ENCODE peak calls at places on chromosomes 11 and 22, in four cellular contexts. D, J, A and L are unnamed samples.
A peak's percentile ranks its signal among the peaks of the same experiment; 100 is the strongest.

GRCh38 chr11:92854952-92855351 is 114.5 kb upstream of the MTNR1B start:
- DNase-seq in D (peak; percentile 14), J (no peak), A (no peak), L (no peak)

GRCh38 chr22:49692499-49693225 is 135.0 kb downstream of the BRD1 start:
- DNase-seq in D (no peak), J (no peak), A (no peak), L (no peak)

GRCh38 chr11:10426475-10426874 is 28.6 kb upstream of the AMPD3 start:
- DNase-seq in D (peak; percentile 13), J (peak; percentile 48), A (no peak), L (no peak)

GRCh38 chr22:29315286-29316195 is at the start of gene RASL10A:
- DNase-seq in D (no peak), J (no peak), A (no peak), L (no peak)

GRCh38 chr22:46968359-46968740 is 205.9 kb downstream of the TBC1D22A start:
- DNase-seq in D (no peak), J (no peak), A (no peak), L (no peak)

GRCh38 chr11:110951041-110951440 is 238.8 kb upstream of the ARHGAP20 start:
- DNase-seq in D (no peak), J (no peak), A (no peak), L (no peak)

GRCh38 chr11:70381872-70382842 is 16.2 kb upstream of the CTTN start:
- DNase-seq in D (peak; percentile 87), J (peak; percentile 95), A (no peak), L (no peak)

GRCh38 chr22:27110985-27111451 is 453.6 kb downstream of the MIAT start:
- DNase-seq in D (peak; percentile 96), J (peak; percentile 71), A (no peak), L (no peak)

GRCh38 chr22:43133401-43133800 is 9.8 kb downstream of the MCAT start:
- DNase-seq in D (no peak), J (no peak), A (no peak), L (no peak)

GRCh38 chr22:32698926-32699619 is 102.4 kb upstream of the TIMP3 start:
- DNase-seq in D (no peak), J (no peak), A (no peak), L (no peak)

GRCh38 chr22:23058481-23059336 is 11.6 kb upstream of the GNAZ start:
- DNase-seq in D (no peak), J (no peak), A (no peak), L (no peak)

GRCh38 chr22:36238348-36239149 is 778 bp downstream of the APOL2 start:
- DNase-seq in D (no peak), J (no peak), A (no peak), L (no peak)

GRCh38 chr22:22556995-22557925 is 1.8 kb downstream of the PRAME start:
- DNase-seq in D (no peak), J (no peak), A (no peak), L (no peak)

DNA sequence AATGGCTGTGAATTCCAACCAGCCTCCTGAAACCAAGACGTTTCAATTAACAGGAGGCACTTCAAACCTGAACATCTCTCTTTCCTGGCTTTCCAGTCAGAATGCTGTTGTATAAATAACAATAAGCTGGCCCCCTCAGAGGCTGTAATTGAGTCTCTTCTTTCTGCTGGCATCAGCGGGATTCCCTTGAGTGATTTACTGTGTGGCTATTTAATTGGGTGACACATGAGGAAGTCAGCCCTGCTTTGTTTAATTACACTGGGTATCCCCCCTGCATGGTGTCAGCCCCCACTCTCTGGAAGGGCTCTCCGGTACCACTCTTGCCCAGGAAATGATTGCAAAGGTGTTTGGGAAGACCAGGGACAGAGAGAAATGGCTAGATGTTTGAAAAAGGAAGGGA is 101.6 kb downstream of the NTM start:
- DNase-seq in D (no peak), J (no peak), A (no peak), L (no peak)
- H3K27ac ChIP-seq in D (no peak overlapping the region), J (no peak overlapping the region), A (no peak overlapping the region), L (no peak overlapping the region)

DNA sequence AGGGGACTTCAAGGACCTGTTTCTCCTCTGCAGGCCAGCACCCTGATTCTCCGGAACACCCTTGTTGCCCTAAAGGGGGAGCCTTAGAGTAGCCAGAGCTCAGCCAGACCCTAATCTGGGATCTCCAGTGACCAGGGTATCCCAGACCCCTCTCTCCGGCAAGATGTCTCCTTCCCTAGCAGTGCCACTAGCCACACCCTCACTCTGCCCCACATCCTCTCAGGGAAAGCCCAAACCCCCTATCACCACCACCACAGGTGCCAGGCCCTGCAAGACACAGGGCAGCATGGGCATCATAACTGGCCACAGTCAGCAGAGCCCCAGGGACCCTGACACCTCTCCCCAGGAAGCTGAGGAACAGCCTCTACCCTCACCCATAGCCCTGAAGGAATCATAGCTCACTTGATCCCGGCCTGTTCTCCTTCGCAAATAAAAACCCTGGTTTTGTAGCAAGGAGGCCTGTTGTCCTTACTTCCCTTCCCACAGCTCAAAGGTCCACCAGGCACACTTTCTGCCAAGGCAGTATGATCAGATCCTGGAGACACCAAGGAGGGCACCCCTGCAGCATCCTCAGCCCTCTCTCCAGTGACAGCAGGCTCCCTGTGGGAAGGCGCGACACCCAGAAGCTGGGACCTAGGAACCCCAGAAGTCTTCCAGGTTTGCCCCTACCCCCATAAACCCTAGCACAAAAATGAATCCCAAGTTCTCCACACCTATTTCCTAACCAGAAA is 4.6 kb downstream of the CFL1 start:
- DNase-seq in D (no peak), J (no peak), A (no peak), L (no peak)
- H3K36me3 ChIP-seq in D (peaks cover 52% of the 10 kb centered on the region), J (peaks cover 59% of the 10 kb centered on the region), A (peaks cover 46% of the 10 kb centered on the region), L (peaks cover 57% of the 10 kb centered on the region)

GRCh38 chr11:106186630-106187029 is 109.2 kb downstream of the AASDHPPT start:
- DNase-seq in D (no peak), J (no peak), A (no peak), L (no peak)

DNA sequence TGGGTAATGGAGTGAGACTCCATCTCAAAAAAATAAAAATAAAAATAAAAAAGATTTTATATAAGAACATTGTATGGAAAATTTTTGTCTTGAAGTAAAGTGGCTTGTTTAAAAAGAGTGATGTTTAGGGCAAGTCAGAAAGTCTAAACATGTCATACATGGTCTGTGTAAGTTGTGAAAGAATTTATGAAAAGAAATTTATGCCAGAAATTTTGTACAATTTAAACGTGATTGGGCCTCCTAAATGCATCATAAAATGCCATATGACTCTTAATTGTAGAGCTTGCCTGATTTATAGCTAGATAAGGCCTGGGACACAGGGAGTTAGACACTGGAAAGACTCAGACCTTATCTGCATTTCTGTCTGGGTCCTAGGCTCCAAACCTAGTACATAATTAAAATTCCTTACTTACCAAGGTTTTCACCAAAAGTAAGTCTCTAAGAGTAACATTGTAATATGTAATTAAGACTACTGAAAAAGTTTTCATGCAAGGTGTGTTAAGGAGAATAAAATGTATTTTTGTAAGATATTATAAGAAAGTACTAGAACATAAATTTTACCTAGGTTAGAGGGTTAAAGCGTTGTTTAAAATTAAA is 110.5 kb downstream of the AASDHPPT start:
- DNase-seq in D (no peak), J (no peak), A (no peak), L (no peak)
- H3K9me3 ChIP-seq in D (no peaks in the 10 kb centered on the region), J (no peaks in the 10 kb centered on the region), A (no peaks in the 10 kb centered on the region), L (no peaks in the 10 kb centered on the region)

DNA sequence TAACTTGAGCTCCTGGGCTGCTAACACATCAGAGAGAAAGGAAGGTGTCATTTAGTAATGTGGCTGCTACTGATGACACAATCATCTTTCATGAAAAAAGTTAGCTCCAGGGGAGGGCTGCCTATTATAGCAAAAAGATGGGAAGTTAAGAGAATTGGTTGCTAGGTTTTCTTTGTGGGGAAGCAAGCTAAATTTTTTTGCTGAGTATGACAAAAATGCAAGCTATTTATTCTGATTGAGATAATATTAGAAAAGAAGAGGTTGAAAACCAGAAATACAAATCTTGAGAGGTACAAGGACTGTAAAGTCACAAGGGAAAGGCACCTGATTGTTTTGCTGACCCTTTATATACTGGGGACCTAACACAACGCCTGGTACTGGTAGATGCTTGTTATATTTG is 24.0 kb upstream of the SYT9 start:
- DNase-seq in D (no peak), J (no peak), A (no peak), L (no peak)
- H3K27ac ChIP-seq in D (no peak overlapping the region), J (no peak overlapping the region), A (no peak overlapping the region), L (no peak overlapping the region)

GRCh38 chr11:95850137-95850536 is 59.8 kb downstream of the CEP57 start:
- DNase-seq in D (peak; percentile 37), J (peak; percentile 44), A (no peak), L (no peak)

GRCh38 chr11:95849087-95849825 is 59.0 kb downstream of the CEP57 start:
- DNase-seq in D (peak; percentile 84), J (peak; percentile 82), A (no peak), L (no peak)

GRCh38 chr11:95845168-95845567 is 54.9 kb downstream of the CEP57 start:
- DNase-seq in D (no peak), J (no peak), A (no peak), L (no peak)
- H3K36me3 ChIP-seq in D (peaks cover 4% of the 10 kb centered on the region), J (peaks cover 7% of the 10 kb centered on the region), A (peaks cover 7% of the 10 kb centered on the region), L (peaks cover 16% of the 10 kb centered on the region)